ENCODE peak calls at places on chromosome 10, in eight cellular contexts. G is A549, K is EL, T is A673, I is mammary epithelial cell, L is M059J, M is fibroblast of mammary gland, B is COR-L47. D is an unnamed sample.

GRCh38 chr10:45580371-45580770 is 92.2 kb downstream of the ZFAND4 start:
- DNase-seq in M (no peak), I (no peak), L (no peak), B (no peak), T (no peak), G (no peak), K (no peak), D (no peak)

GRCh38 chr10:70477661-70478162 is 855 bp upstream of the PALD1 start:
- DNase-seq in K (no peak), M (no peak), T (peak), L (peak), G (no peak), B (no peak), I (peak), D (no peak)

GRCh38 chr10:24669285-24669861 is 54.3 kb downstream of the ARHGAP21 start:
- DNase-seq in M (no peak), T (no peak), L (no peak), I (no peak), B (no peak), K (no peak), G (no peak), D (no peak)

GRCh38 chr10:32957341-32958084 is 517 bp downstream of the ITGB1 start:
- DNase-seq in T (peak), L (no peak), I (peak), B (peak), K (peak), M (no peak), G (no peak), D (peak)

GRCh38 chr10:80702143-80702542 is 164.4 kb downstream of the SH2D4B start:
- DNase-seq in I (no peak), M (no peak), B (no peak), G (no peak), T (no peak), L (no peak), K (no peak), D (no peak)

GRCh38 chr10:129707406-129708388 is 240.7 kb downstream of the MGMT start:
- DNase-seq in L (no peak), B (no peak), I (no peak), G (no peak), M (peak), T (no peak), K (no peak), D (no peak)

GRCh38 chr10:119680668-119681070 is 29.5 kb downstream of the BAG3 start:
- DNase-seq in M (peak), B (no peak), G (no peak), L (peak), K (no peak), I (peak), T (no peak), D (no peak)

GRCh38 chr10:72334196-72334831 is 20.4 kb downstream of the DNAJB12 start:
- DNase-seq in G (no peak), M (peak), K (no peak), T (peak), B (peak), L (peak), I (no peak), D (no peak)

GRCh38 chr10:60942604-60943269 is 1.2 kb downstream of the RHOBTB1 start:
- DNase-seq in M (peak), G (no peak), L (peak), I (no peak), B (no peak), T (no peak), K (peak), D (no peak)

GRCh38 chr10:132321726-132322125 is 10.3 kb upstream of the LRRC27 start:
- DNase-seq in B (no peak), I (no peak), G (no peak), M (no peak), K (no peak), L (no peak), T (no peak), D (no peak)

GRCh38 chr10:103416436-103417147 is 20.2 kb downstream of the PDCD11 start:
- DNase-seq in B (peak), M (peak), G (peak), I (peak), L (peak), T (peak), K (peak), D (no peak)

GRCh38 chr10:1196656-1197055 is 140.5 kb downstream of the WDR37 start:
- DNase-seq in L (no peak), B (no peak), I (no peak), G (no peak), T (no peak), M (no peak), K (no peak), D (no peak)

D was measured in 8988T.